ENCODE peak calls at places on chromosomes 2 and 18, in six cellular contexts. I, W, T, D, Q and E are unnamed samples.

GRCh38 chr2:190578158-190579057 is 43.9 kb upstream of the NEMP2 start:
- DNase-seq in I (peak; percentile 75), W (peak; percentile 70), T (no peak), D (peak; percentile 81), Q (no peak), E (no peak)

GRCh38 chr2:235055891-235056516 is 104.2 kb downstream of the SH3BP4 start:
- DNase-seq in I (no peak), W (peak; percentile 65), T (peak; percentile 62), D (peak; percentile 30), Q (peak; percentile 42), E (no peak)

GRCh38 chr2:128500136-128500800 is 181.6 kb upstream of the HS6ST1 start:
- DNase-seq in I (no peak), W (no peak), T (peak; percentile 31), D (no peak), Q (no peak), E (peak; percentile 37)

GRCh38 chr2:176554107-176555048 is 285.1 kb downstream of the MTX2 start:
- DNase-seq in I (peak; percentile 25), W (peak; percentile 63), T (no peak), D (peak; percentile 34), Q (no peak), E (no peak)

GRCh38 chr2:127105656-127106456 is 1.1 kb downstream of the BIN1 start:
- DNase-seq in I (peak; percentile 34), W (peak; percentile 54), T (peak; percentile 77), D (no peak), Q (peak; percentile 56), E (peak; percentile 68)

GRCh38 chr2:134466141-134466540 is 212.3 kb downstream of the MGAT5 start:
- DNase-seq in I (no peak), W (no peak), T (no peak), D (peak; percentile 39), Q (no peak), E (no peak)

GRCh38 chr2:191885103-191885502 is 38.2 kb upstream of the CAVIN2 start:
- DNase-seq in I (no peak), W (no peak), T (no peak), D (no peak), Q (no peak), E (no peak)

GRCh38 chr2:119424284-119425118 is 7.2 kb upstream of the TMEM37 start:
- DNase-seq in I (no peak), W (peak; percentile 28), T (no peak), D (no peak), Q (no peak), E (no peak)

GRCh38 chr2:14237902-14238301 is 394.6 kb upstream of the LRATD1 start:
- DNase-seq in I (no peak), W (no peak), T (no peak), D (no peak), Q (no peak), E (no peak)

GRCh38 chr2:158529379-158530110 is 72.8 kb downstream of the PKP4 start:
- DNase-seq in I (no peak), W (no peak), T (no peak), D (peak; percentile 30), Q (no peak), E (no peak)

GRCh38 chr2:220891405-220891804 is 680.7 kb downstream of the EPHA4 start:
- DNase-seq in I (no peak), W (no peak), T (no peak), D (peak; percentile 74), Q (no peak), E (no peak)

GRCh38 chr2:181189932-181190331 is 209.5 kb downstream of the UBE2E3 start:
- DNase-seq in I (no peak), W (no peak), T (no peak), D (no peak), Q (no peak), E (no peak)

GRCh38 chr2:86301711-86302202 is 35.7 kb downstream of the REEP1 start:
- DNase-seq in I (no peak), W (peak; percentile 50), T (peak; percentile 28), D (no peak), Q (no peak), E (no peak)

GRCh38 chr2:23457990-23458689 is 73.2 kb downstream of the KLHL29 start:
- DNase-seq in I (no peak), W (no peak), T (no peak), D (no peak), Q (no peak), E (no peak)

GRCh38 chr2:191789791-191790190 is 57.1 kb downstream of the CAVIN2 start:
- DNase-seq in I (no peak), W (no peak), T (no peak), D (peak; percentile 26), Q (no peak), E (no peak)

GRCh38 chr2:127641846-127642510 is 4.0 kb upstream of the GPR17 start:
- DNase-seq in I (no peak), W (no peak), T (no peak), D (no peak), Q (no peak), E (no peak)

GRCh38 chr18:63107171-63107850 is 212.3 kb downstream of the BCL2 start:
- DNase-seq in I (no peak), W (no peak), T (no peak), D (no peak), Q (no peak), E (no peak)

GRCh38 chr2:220302756-220303155 is 675.3 kb downstream of the SLC4A3 start:
- DNase-seq in I (no peak), W (no peak), T (no peak), D (no peak), Q (no peak), E (no peak)

GRCh38 chr18:62420151-62420512 is 95.0 kb downstream of the TNFRSF11A start:
- DNase-seq in I (peak; percentile 45), W (peak; percentile 72), T (no peak), D (peak; percentile 60), Q (no peak), E (peak; percentile 64)

GRCh38 chr2:74514368-74515270 is at the start of gene TLX2:
- DNase-seq in I (no peak), W (no peak), T (no peak), D (no peak), Q (no peak), E (no peak)

GRCh38 chr18:48926420-48926857 is 24.3 kb downstream of the SMAD7 start:
- DNase-seq in I (peak; percentile 80), W (peak; percentile 87), T (no peak), D (no peak), Q (no peak), E (no peak)

GRCh38 chr2:27753744-27754588 is 17.6 kb upstream of the MRPL33 start:
- DNase-seq in I (peak; percentile 88), W (peak; percentile 85), T (peak; percentile 92), D (peak; percentile 76), Q (peak; percentile 76), E (peak; percentile 50)

GRCh38 chr2:109160714-109161440 is 31.9 kb downstream of the SH3RF3 start:
- DNase-seq in I (no peak), W (no peak), T (no peak), D (peak; percentile 10), Q (no peak), E (no peak)

GRCh38 chr18:24023185-24023814 is 8.7 kb downstream of the TTC39C start:
- DNase-seq in I (no peak), W (no peak), T (no peak), D (no peak), Q (no peak), E (no peak)

GRCh38 chr2:59885536-59885935 is 667.9 kb downstream of the BCL11A start:
- DNase-seq in I (no peak), W (no peak), T (no peak), D (no peak), Q (no peak), E (no peak)

GRCh38 chr18:79644666-79645057 is 34.9 kb upstream of the CTDP1 start:
- DNase-seq in I (no peak), W (no peak), T (no peak), D (no peak), Q (no peak), E (no peak)

GRCh38 chr18:37450434-37451133 is 115.0 kb downstream of the CELF4 start:
- DNase-seq in I (no peak), W (no peak), T (no peak), D (no peak), Q (no peak), E (no peak)

GRCh38 chr2:23460228-23460627 is 75.2 kb downstream of the KLHL29 start:
- DNase-seq in I (no peak), W (no peak), T (no peak), D (no peak), Q (no peak), E (no peak)

GRCh38 chr2:45232824-45233223 is 223.6 kb upstream of the SIX2 start:
- DNase-seq in I (no peak), W (no peak), T (no peak), D (no peak), Q (no peak), E (no peak)

DNA sequence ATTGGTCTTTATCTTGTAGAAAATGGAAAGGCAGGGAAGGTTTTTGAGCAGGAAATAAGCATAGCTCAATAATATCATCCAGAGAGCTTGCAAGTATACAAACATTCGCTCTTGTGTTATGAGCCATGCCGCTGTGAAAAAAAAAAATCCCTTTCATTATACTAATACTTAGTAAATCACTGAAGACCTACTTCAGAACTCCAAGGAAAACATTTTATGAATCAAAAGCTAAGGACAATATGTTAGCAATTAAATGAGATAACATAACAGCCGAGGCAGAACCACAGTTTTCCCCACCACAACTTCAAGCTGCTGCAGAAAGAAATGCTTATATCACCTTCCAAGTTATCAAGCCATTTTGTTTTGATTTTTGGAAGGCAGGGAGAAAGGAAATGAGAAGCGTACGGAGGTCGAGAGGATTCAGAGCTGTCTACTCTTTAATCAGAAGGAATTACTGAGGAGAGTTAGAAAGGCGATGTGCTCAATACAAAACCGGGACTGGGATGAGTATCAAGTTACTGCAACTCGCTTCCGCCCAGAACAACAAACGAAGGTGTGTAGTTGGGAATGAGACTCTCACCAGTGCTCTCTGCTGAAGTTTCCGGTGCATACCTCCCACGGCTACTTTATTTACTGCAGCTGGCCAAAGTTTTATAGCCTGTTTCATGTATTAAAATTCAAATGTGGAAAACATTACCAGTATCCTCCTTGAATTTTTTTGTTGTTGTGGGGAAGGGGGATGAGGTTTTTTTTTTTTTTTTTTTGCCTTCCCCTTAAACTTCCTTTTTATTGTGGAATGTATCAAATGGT is 292.1 kb upstream of the CCDC68 start:
- DNase-seq in I (no peak), W (no peak), T (no peak), D (no peak), Q (no peak), E (no peak)
- H3K4me3 ChIP-seq in I (no peak overlapping the region), W (no peak overlapping the region), T (no peak overlapping the region), D (no peak overlapping the region), Q (peak overlapping the region; percentile 13), E (peak overlapping the region; percentile 0)

DNA sequence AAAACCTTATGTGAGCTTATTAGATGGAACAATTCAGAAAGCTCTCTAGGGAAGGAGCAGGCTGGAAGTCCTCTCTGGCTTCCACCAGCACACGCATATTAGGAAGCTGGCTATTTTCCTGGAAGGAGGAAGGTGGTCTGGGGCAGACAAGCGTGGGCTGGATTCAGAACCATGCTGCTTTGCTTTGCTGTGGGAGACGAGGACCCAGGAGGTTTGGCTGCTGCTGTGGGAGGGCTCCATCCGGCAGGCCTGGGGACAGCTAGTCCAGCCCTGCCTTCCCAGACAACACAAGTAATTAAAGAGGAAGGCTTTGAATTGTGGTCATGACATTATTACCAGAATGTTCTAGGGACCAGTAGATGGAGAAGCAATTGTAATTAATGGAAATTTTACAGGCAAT is 238.8 kb upstream of the MYT1L start:
- DNase-seq in I (no peak), W (no peak), T (no peak), D (no peak), Q (no peak), E (no peak)
- H3K9me3 ChIP-seq in I (no peaks in the 10 kb centered on the region), W (no peaks in the 10 kb centered on the region), T (no peaks in the 10 kb centered on the region), D (peaks cover 50% of the 10 kb centered on the region), Q (no peaks in the 10 kb centered on the region), E (no peaks in the 10 kb centered on the region)

GRCh38 chr2:160784034-160784433 is 290.4 kb upstream of the RBMS1 start:
- DNase-seq in I (no peak), W (no peak), T (no peak), D (no peak), Q (no peak), E (no peak)
- TF ChIP-seq CTCF in I (no peak), W (no peak), T (no peak), D (peak; percentile 15), Q (no peak), E (no peak)

GRCh38 chr2:3520591-3520990 is 1.3 kb upstream of the ADI1 start:
- DNase-seq in I (no peak), W (peak; percentile 42), T (no peak), D (no peak), Q (no peak), E (no peak)
- H3K4me3 ChIP-seq in I (no peak overlapping the region), W (no peak overlapping the region), T (no peak overlapping the region), D (no peak overlapping the region), Q (no peak overlapping the region), E (no peak overlapping the region)